ENCODE peak calls at places on chromosomes 7 and 10, in six cellular contexts. R is endodermal cell, G is lower lobe of right lung, W is dorsolateral prefrontal cortex, C is pancreas, I is esophagus muscularis mucosa. Q is an unnamed sample.
A peak's percentile ranks its signal among the peaks of the same experiment; 100 is the strongest.

GRCh38 chr7:101486764-101487458 is 124.2 kb downstream of the COL26A1 start:
- DNase-seq in R (peak; percentile 67), G (no peak), W (no peak), C (no peak), I (no peak), Q (no peak)

GRCh38 chr10:26858707-26859034 is 2.1 kb downstream of the ABI1 start:
- DNase-seq in R (no peak), G (no peak), W (no peak), C (no peak), I (no peak), Q (no peak)

GRCh38 chr7:16492513-16493062 is 27.1 kb upstream of the SOSTDC1 start:
- DNase-seq in R (no peak), G (no peak), W (no peak), C (no peak), I (no peak), Q (no peak)

GRCh38 chr7:82362129-82362528 is 81.4 kb downstream of the CACNA2D1 start:
- DNase-seq in R (no peak), G (no peak), W (no peak), C (no peak), I (no peak), Q (no peak)

GRCh38 chr10:9253121-9253520 is 1198.6 kb downstream of the GATA3 start:
- DNase-seq in R (no peak), G (no peak), W (no peak), C (no peak), I (no peak), Q (no peak)

GRCh38 chr10:114309111-114309651 is 70.1 kb downstream of the VWA2 start:
- DNase-seq in R (no peak), G (no peak), W (no peak), C (no peak), I (no peak), Q (no peak)

GRCh38 chr10:48358838-48359237 is 52.4 kb downstream of the MAPK8 start:
- DNase-seq in R (no peak), G (no peak), W (no peak), C (no peak), I (no peak), Q (no peak)

GRCh38 chr10:636016-636730 is 53.3 kb downstream of the DIP2C start:
- DNase-seq in R (no peak), G (no peak), W (no peak), C (no peak), I (no peak), Q (no peak)

GRCh38 chr10:73576178-73576889 is 14.8 kb downstream of the USP54 start:
- DNase-seq in R (no peak), G (no peak), W (no peak), C (peak; percentile 61), I (no peak), Q (no peak)

GRCh38 chr7:35605760-35606159 is 89.2 kb downstream of the HERPUD2 start:
- DNase-seq in R (no peak), G (no peak), W (no peak), C (no peak), I (no peak), Q (no peak)

GRCh38 chr7:137682596-137682995 is 164.2 kb downstream of the DGKI start:
- DNase-seq in R (no peak), G (no peak), W (no peak), C (no peak), I (no peak), Q (no peak)

GRCh38 chr7:157809154-157809862 is 472.5 kb downstream of the DNAJB6 start:
- DNase-seq in R (no peak), G (peak; percentile 37), W (no peak), C (no peak), I (no peak), Q (no peak)

GRCh38 chr7:29995652-29996051 is 6.1 kb upstream of the SCRN1 start:
- DNase-seq in R (no peak), G (no peak), W (no peak), C (no peak), I (no peak), Q (no peak)

GRCh38 chr10:14553434-14553833 is 221.3 kb downstream of the FAM107B start:
- DNase-seq in R (no peak), G (no peak), W (no peak), C (no peak), I (no peak), Q (no peak)

GRCh38 chr10:12934777-12935176 is 66.7 kb downstream of the CCDC3 start:
- DNase-seq in R (no peak), G (no peak), W (no peak), C (no peak), I (no peak), Q (no peak)

GRCh38 chr7:832968-833424 is 720 bp downstream of the SUN1 start:
- DNase-seq in R (no peak), G (no peak), W (no peak), C (no peak), I (no peak), Q (no peak)
- H3K27ac ChIP-seq in R (no peak overlapping the region), G (peak overlapping the region; percentile 86), W (no peak overlapping the region), C (peak overlapping the region; percentile 90), I (peak overlapping the region; percentile 91), Q (no peak overlapping the region)

GRCh38 chr7:55018361-55019328 is at the start of gene EGFR:
- DNase-seq in R (peak; percentile 86), G (peak; percentile 86), W (no peak), C (peak; percentile 90), I (peak; percentile 94), Q (peak; percentile 49)

GRCh38 chr7:55016061-55016745 is 2.6 kb upstream of the EGFR start:
- DNase-seq in R (no peak), G (no peak), W (no peak), C (no peak), I (no peak), Q (no peak)

GRCh38 chr7:55016746-55017090 is 2.1 kb upstream of the EGFR start:
- DNase-seq in R (no peak), G (no peak), W (no peak), C (no peak), I (peak; percentile 91), Q (no peak)

GRCh38 chr7:55017841-55018240 is 976 bp upstream of the EGFR start:
- DNase-seq in R (no peak), G (no peak), W (no peak), C (no peak), I (peak; percentile 88), Q (no peak)

DNA sequence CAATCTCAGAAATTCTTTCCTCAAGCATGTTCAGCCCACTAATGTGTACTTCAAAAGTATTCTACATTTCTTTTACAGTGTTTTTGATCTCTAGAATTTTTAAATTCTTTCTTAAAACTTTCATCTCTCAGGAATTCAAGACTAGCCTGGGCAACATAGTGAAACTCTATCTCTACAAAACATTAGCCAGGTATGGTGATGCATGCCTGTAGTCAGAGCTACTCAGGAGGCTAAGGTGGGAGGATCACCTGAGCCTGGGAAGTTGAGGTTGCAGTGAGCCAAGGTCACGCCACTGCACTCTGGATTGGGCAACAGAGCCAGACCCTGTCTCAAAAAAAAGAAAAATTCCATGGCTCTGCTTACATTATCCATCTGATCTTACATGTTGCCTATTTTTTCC is 5.0 kb upstream of the EGFR start:
- DNase-seq in R (no peak), G (no peak), W (no peak), C (no peak), I (no peak), Q (no peak)
- H3K27ac ChIP-seq in R (no peak overlapping the region), G (no peak overlapping the region), W (no peak overlapping the region), C (no peak overlapping the region), I (no peak overlapping the region), Q (no peak overlapping the region)

GRCh38 chr7:98287486-98287959 is 6.0 kb downstream of the BRI3 start:
- DNase-seq in R (peak; percentile 90), G (peak; percentile 81), W (no peak), C (peak; percentile 78), I (no peak), Q (no peak)
- H3K27ac ChIP-seq in R (no peak overlapping the region), G (peak overlapping the region; percentile 96), W (no peak overlapping the region), C (peak overlapping the region; percentile 95), I (peak overlapping the region; percentile 97), Q (no peak overlapping the region)

GRCh38 chr10:91634898-91635297 is 2.0 kb upstream of the PPP1R3C start:
- DNase-seq in R (no peak), G (no peak), W (no peak), C (no peak), I (no peak), Q (no peak)

GRCh38 chr10:91635401-91636400 is 2.8 kb upstream of the PPP1R3C start:
- DNase-seq in R (peak; percentile 85), G (no peak), W (peak; percentile 80), C (peak; percentile 82), I (no peak), Q (no peak)

GRCh38 chr10:91636892-91637291 is 4.0 kb upstream of the PPP1R3C start:
- DNase-seq in R (no peak), G (no peak), W (no peak), C (no peak), I (no peak), Q (no peak)

GRCh38 chr10:91632671-91633550 is at the start of gene PPP1R3C:
- DNase-seq in R (peak; percentile 92), G (peak; percentile 84), W (peak; percentile 93), C (peak; percentile 93), I (peak; percentile 95), Q (peak; percentile 84)

DNA sequence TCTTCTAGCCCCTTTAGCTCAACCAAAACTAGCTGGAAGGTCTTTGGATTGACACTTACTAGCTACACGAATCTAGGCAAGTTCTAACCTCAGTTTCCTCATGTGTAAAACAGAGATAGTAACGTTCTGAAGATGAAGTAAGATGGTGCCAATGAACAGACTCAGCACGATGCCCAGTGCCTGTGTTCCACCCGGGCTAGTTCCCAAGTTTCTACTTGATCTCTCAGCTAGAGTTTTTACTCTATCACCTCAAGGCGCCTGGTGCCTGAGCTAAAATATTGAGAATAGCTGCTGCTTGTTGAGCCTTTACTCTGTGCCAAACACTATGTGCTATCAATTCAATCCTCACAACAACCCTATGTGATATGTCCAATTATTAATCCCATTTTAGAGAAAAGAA is 1.4 kb upstream of the PPP1R3C start:
- DNase-seq in R (no peak), G (no peak), W (no peak), C (no peak), I (no peak), Q (no peak)
- H3K27ac ChIP-seq in R (no peak overlapping the region), G (no peak overlapping the region), W (no peak overlapping the region), C (no peak overlapping the region), I (peak overlapping the region; percentile 82), Q (no peak overlapping the region)

GRCh38 chr10:132141526-132142395 is 45.0 kb upstream of the DPYSL4 start:
- DNase-seq in R (no peak), G (peak; percentile 39), W (no peak), C (peak; percentile 14), I (no peak), Q (no peak)
- H3K27ac ChIP-seq in R (no peak overlapping the region), G (no peak overlapping the region), W (no peak overlapping the region), C (no peak overlapping the region), I (no peak overlapping the region), Q (no peak overlapping the region)

Q was measured in substantia nigra.